ENCODE peak calls at places on chromosomes 4 and X, in five cellular contexts. W, D, C, S and U are unnamed samples.

GRCh38 chr4:170853422-170854021 is 763.8 kb upstream of the AADAT start:
- DNase-seq in C (peak; percentile 19), W (peak; percentile 34), S (peak; percentile 52), D (no peak), U (peak; percentile 74)

GRCh38 chrX:48574270-48575266 is at the start of gene RBM3:
- DNase-seq in D (peak; percentile 88), S (peak; percentile 92), C (peak; percentile 95), W (peak; percentile 94), U (peak; percentile 93)

GRCh38 chrX:32562261-32562660 is 649.1 kb downstream of the DMD start:
- DNase-seq in D (no peak), S (no peak), C (no peak), W (no peak), U (no peak)

GRCh38 chr4:177401658-177402273 is 40.5 kb downstream of the AGA start:
- DNase-seq in D (no peak), C (no peak), W (no peak), S (no peak), U (no peak)

GRCh38 chrX:50470103-50471031 is at the start of gene DGKK:
- DNase-seq in D (no peak), S (no peak), C (no peak), W (no peak), U (no peak)

GRCh38 chr4:140533951-140534480 is 10.0 kb downstream of the ELMOD2 start:
- DNase-seq in S (no peak), C (no peak), D (no peak), W (no peak), U (no peak)

GRCh38 chrX:65745992-65746391 is 78.5 kb downstream of the MSN start:
- DNase-seq in C (no peak), S (no peak), D (no peak), W (no peak), U (no peak)

GRCh38 chrX:57752866-57753265 is 72.8 kb upstream of the NLRP2B start:
- DNase-seq in D (no peak), C (no peak), S (no peak), W (no peak), U (no peak)

GRCh38 chr4:54924891-54925290 is 200.5 kb downstream of the KDR start:
- DNase-seq in D (no peak), S (no peak), W (no peak), C (no peak), U (no peak)

GRCh38 chr4:19736968-19737756 is 514.5 kb upstream of the SLIT2 start:
- DNase-seq in W (no peak), D (no peak), C (no peak), S (no peak), U (no peak)

GRCh38 chr4:55409468-55410171 is 13.9 kb downstream of the TMEM165 start:
- DNase-seq in C (peak; percentile 50), S (no peak), W (no peak), D (peak; percentile 36), U (no peak)

GRCh38 chrX:115588180-115588579 is 27.2 kb downstream of the PLS3 start:
- DNase-seq in S (no peak), C (no peak), W (no peak), D (no peak), U (no peak)

GRCh38 chr4:182286936-182287335 is 43.7 kb downstream of the TENM3 start:
- DNase-seq in D (no peak), C (no peak), W (no peak), S (no peak), U (no peak)

GRCh38 chr4:47315346-47315745 is 148.2 kb downstream of the COMMD8 start:
- DNase-seq in W (no peak), D (no peak), C (no peak), S (no peak), U (no peak)

GRCh38 chr4:158809611-158810486 is 41.0 kb downstream of the FNIP2 start:
- DNase-seq in C (no peak), D (no peak), W (no peak), S (no peak), U (peak; percentile 26)

GRCh38 chr4:38591617-38592337 is 72.2 kb upstream of the KLF3 start:
- DNase-seq in C (no peak), D (no peak), W (no peak), S (no peak), U (no peak)

GRCh38 chrX:119398974-119399771 is at the start of gene SLC25A43:
- DNase-seq in D (peak; percentile 22), W (peak; percentile 10), S (no peak), C (peak; percentile 59), U (peak; percentile 19)

GRCh38 chr4:154709550-154709949 is 34.2 kb upstream of the LRAT start:
- DNase-seq in S (no peak), W (no peak), D (no peak), C (no peak), U (no peak)

GRCh38 chr4:151092488-151092887 is 6.9 kb upstream of the RPS3A start:
- DNase-seq in W (no peak), D (no peak), S (no peak), C (no peak), U (no peak)

GRCh38 chr4:147017081-147017480 is 71.4 kb upstream of the TTC29 start:
- DNase-seq in C (no peak), D (no peak), W (no peak), S (no peak), U (no peak)

GRCh38 chr4:123096038-123096437 is 173.6 kb upstream of the NUDT6 start:
- DNase-seq in D (no peak), S (no peak), C (no peak), W (no peak), U (no peak)

GRCh38 chrX:7316280-7316679 is 168.3 kb upstream of the PUDP start:
- DNase-seq in D (no peak), W (no peak), S (no peak), C (no peak), U (no peak)

GRCh38 chrX:22192419-22193086 is 80.2 kb upstream of the CBLL2 start:
- DNase-seq in W (peak; percentile 64), D (peak; percentile 45), C (peak; percentile 60), S (peak; percentile 57), U (peak; percentile 76)

GRCh38 chrX:96579252-96579651 is 105.4 kb upstream of the DIAPH2 start:
- DNase-seq in C (no peak), D (no peak), W (no peak), S (no peak), U (no peak)

GRCh38 chrX:116841290-116841689 is 378.5 kb upstream of the CT83 start:
- DNase-seq in D (no peak), C (no peak), W (no peak), S (no peak), U (no peak)

GRCh38 chrX:119688856-119689455 is 4.0 kb downstream of the SEPTIN6 start:
- DNase-seq in C (no peak), W (no peak), S (no peak), D (peak; percentile 47), U (no peak)

GRCh38 chr4:105474110-105474518 is 252 bp upstream of the PPA2 start:
- DNase-seq in D (no peak), C (peak; percentile 93), S (peak; percentile 86), W (peak; percentile 90), U (peak; percentile 92)

GRCh38 chr4:16205298-16206164 is 20.7 kb downstream of the TAPT1 start:
- DNase-seq in D (no peak), S (no peak), W (no peak), C (no peak), U (no peak)

GRCh38 chrX:120726294-120726693 is 96.4 kb upstream of the C1GALT1C1 start:
- DNase-seq in C (no peak), W (no peak), S (no peak), D (no peak), U (no peak)

GRCh38 chr4:45317739-45318138 is 591.4 kb upstream of the GNPDA2 start:
- DNase-seq in C (no peak), S (no peak), D (no peak), W (no peak), U (no peak)

GRCh38 chr4:45317276-45317675 is 590.9 kb upstream of the GNPDA2 start:
- DNase-seq in D (no peak), S (no peak), W (no peak), C (no peak), U (no peak)

GRCh38 chr4:45316257-45316656 is 589.9 kb upstream of the GNPDA2 start:
- DNase-seq in D (no peak), S (no peak), W (no peak), C (no peak), U (no peak)
- H3K9me3 ChIP-seq in D (no peaks in the 10 kb centered on the region), S (no peaks in the 10 kb centered on the region), W (no peaks in the 10 kb centered on the region), C (no peaks in the 10 kb centered on the region), U (no peaks in the 10 kb centered on the region)

GRCh38 chrX:30590368-30590767 is 12.8 kb upstream of the TASL start:
- DNase-seq in W (no peak), S (no peak), C (no peak), D (no peak), U (no peak)

GRCh38 chrX:30593435-30594200 is 16.1 kb upstream of the TASL start:
- DNase-seq in D (peak; percentile 58), W (no peak), C (no peak), S (no peak), U (no peak)

GRCh38 chrX:30586516-30586915 is 8.9 kb upstream of the TASL start:
- DNase-seq in C (no peak), S (no peak), D (no peak), W (no peak), U (no peak)

GRCh38 chrX:30592846-30593245 is 15.3 kb upstream of the TASL start:
- DNase-seq in C (no peak), S (no peak), W (no peak), D (no peak), U (no peak)

DNA sequence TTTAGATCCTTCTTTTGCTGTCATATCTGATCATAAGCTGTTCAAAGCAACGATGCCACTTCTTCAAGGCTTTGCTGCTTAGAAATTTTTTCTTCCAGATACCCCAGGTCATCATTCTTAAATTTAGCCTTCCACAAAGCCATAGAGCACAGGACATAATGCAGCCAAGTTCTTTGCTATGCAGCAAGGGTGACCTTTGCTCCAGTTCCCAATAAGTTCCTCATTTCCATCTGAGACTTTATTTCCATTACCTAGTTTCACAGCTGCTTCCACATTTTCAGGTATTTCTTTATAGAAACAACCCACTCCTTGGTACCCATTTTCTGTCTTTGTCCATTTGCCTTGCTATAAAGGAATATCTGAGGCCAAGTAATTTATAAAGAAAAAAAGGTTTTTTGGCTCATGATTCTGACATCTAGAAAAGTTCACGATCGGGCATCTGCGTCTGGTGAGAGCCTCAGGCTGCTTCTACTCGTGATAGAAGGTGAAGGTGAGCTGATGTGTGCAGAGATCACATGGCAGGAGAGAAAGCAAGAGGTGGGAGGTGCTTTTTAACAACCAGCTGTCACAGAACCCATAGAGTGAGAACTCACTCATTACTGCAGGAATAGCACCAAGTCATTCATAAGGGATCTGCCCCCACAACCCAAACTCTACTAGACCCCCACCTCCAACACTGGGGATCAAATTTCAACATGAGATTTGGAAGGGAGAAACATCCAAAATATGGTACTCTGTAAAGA is 11.8 kb upstream of the TASL start:
- DNase-seq in D (no peak), W (no peak), S (no peak), C (no peak), U (no peak)
- H3K4me1 ChIP-seq in D (no peaks in the 10 kb centered on the region), W (no peaks in the 10 kb centered on the region), S (no peaks in the 10 kb centered on the region), C (peaks cover 39% of the 10 kb centered on the region), U (no peaks in the 10 kb centered on the region)

GRCh38 chr4:6574747-6575502 is at the start of gene MAN2B2:
- DNase-seq in W (peak; percentile 88), C (peak; percentile 93), D (peak; percentile 83), S (peak; percentile 88), U (peak; percentile 90)
- TF ChIP-seq POLR2A in W (peak; percentile 54), C (no peak), D (peak; percentile 66), S (no peak), U (no peak)

DNA sequence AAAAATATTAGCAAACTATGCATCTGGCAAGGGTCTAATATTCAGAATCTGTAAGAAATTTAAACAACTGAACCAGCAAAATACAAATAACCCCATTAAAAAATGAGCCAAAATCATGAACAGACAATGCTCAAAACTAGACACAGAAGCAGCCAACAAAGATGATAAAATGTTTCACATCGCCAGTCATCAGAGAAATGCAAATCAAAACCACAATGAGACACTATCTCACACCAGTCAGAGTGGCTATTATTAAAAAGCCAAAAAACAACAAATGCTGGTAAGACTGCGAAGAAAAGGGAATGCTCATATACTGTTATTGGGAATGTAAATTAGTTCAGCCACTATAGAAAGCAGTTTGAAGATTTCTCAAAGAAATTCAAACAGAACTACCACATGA is 201.3 kb upstream of the CPEB2 start:
- DNase-seq in C (no peak), W (no peak), S (no peak), D (no peak), U (no peak)
- H3K9me3 ChIP-seq in C (no peaks in the 10 kb centered on the region), W (no peaks in the 10 kb centered on the region), S (peaks cover 9% of the 10 kb centered on the region), D (no peaks in the 10 kb centered on the region), U (no peaks in the 10 kb centered on the region)